ENCODE peak calls at places on chromosomes 3 and 15, in seven cellular contexts. B is ovary, I is lung, P is GM23338, A is testis, X is SK-N-MC, M is HCT116. J is an unnamed sample.
A peak's percentile ranks its signal among the peaks of the same experiment; 100 is the strongest.

GRCh38 chr3:30680789-30681188 is 74.4 kb downstream of the TGFBR2 start:
- DNase-seq in B (peak; percentile 44), I (no peak), P (no peak), A (no peak), X (no peak), M (no peak), J (no peak)

GRCh38 chr3:172987268-172987667 is 153.8 kb downstream of the SPATA16 start:
- DNase-seq in B (no peak), I (no peak), P (peak; percentile 79), A (peak; percentile 23), X (no peak), M (peak; percentile 26), J (no peak)

GRCh38 chr3:9014189-9014588 is 50.9 kb upstream of the RAD18 start:
- DNase-seq in B (no peak), I (no peak), P (no peak), A (no peak), X (no peak), M (no peak), J (no peak)

GRCh38 chr3:58638586-58638985 is 28.0 kb downstream of the FAM3D start:
- DNase-seq in B (no peak), I (no peak), P (no peak), A (no peak), X (no peak), M (no peak), J (no peak)

GRCh38 chr3:176964656-176965055 is 232.6 kb downstream of the TBL1XR1 start:
- DNase-seq in B (no peak), I (no peak), P (no peak), A (no peak), X (no peak), M (no peak), J (no peak)

GRCh38 chr15:62110000-62110851 is 43.4 kb downstream of the C2CD4A start:
- DNase-seq in B (no peak), I (no peak), P (no peak), A (no peak), X (no peak), M (no peak), J (no peak)

GRCh38 chr15:58546066-58546591 is 114.3 kb downstream of the LIPC start:
- DNase-seq in B (no peak), I (no peak), P (no peak), A (no peak), X (no peak), M (no peak), J (no peak)

GRCh38 chr3:126537730-126538281 is 13.9 kb downstream of the CHST13 start:
- DNase-seq in B (peak; percentile 10), I (no peak), P (no peak), A (no peak), X (no peak), M (no peak), J (peak; percentile 25)

GRCh38 chr15:39504812-39505211 is 76.1 kb upstream of the THBS1 start:
- DNase-seq in B (no peak), I (no peak), P (no peak), A (no peak), X (no peak), M (no peak), J (no peak)

GRCh38 chr3:20055020-20055775 is 15.0 kb downstream of the KAT2B start:
- DNase-seq in B (no peak), I (no peak), P (peak; percentile 22), A (no peak), X (no peak), M (no peak), J (no peak)

GRCh38 chr3:39101022-39101689 is 6.3 kb downstream of the GORASP1 start:
- DNase-seq in B (no peak), I (no peak), P (peak; percentile 77), A (no peak), X (no peak), M (no peak), J (no peak)

GRCh38 chr15:19944261-19944888 is 597.2 kb downstream of the GOLGA6L6 start:
- DNase-seq in B (no peak), I (no peak), P (no peak), A (no peak), X (no peak), M (no peak), J (no peak)
- H3K4me3 ChIP-seq in B (no peak overlapping the region), I (no peak overlapping the region), P (no peak overlapping the region), A (peak overlapping the region; percentile 51), X (no peak overlapping the region), M (no peak overlapping the region), J (no peak overlapping the region)

DNA sequence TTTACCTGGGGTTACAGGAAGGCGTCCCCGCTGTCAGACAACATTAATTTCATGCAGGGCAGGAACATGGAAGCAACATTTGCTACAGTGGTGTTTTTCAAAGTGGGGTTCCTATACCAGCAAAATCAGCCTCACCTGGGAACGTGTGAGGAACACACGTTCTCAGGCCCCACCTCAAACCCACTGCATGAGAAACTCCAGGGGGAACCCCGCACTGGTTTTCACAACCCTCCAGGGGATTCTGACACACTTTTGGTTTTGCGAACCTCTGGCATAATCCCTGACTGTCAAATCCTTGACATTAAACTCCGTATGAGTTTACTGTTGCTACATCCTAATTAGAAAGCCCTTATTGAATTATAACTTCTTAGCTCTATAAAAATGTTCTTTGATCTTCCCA is 127.7 kb downstream of the LRRK1 start:
- DNase-seq in B (peak; percentile 9), I (peak; percentile 15), P (no peak), A (peak; percentile 11), X (no peak), M (no peak), J (no peak)
- H3K27ac ChIP-seq in B (no peak overlapping the region), I (no peak overlapping the region), P (no peak overlapping the region), A (no peak overlapping the region), X (no peak overlapping the region), M (no peak overlapping the region), J (no peak overlapping the region)

GRCh38 chr3:122705379-122705778 is 24.7 kb downstream of the PARP14 start:
- DNase-seq in B (no peak), I (no peak), P (no peak), A (no peak), X (no peak), M (no peak), J (no peak)
- H3K36me3 ChIP-seq in B (no peaks in the 10 kb centered on the region), I (peaks cover 27% of the 10 kb centered on the region), P (no peaks in the 10 kb centered on the region), A (no peaks in the 10 kb centered on the region), X (no peaks in the 10 kb centered on the region), M (no peaks in the 10 kb centered on the region), J (peaks cover 34% of the 10 kb centered on the region)

DNA sequence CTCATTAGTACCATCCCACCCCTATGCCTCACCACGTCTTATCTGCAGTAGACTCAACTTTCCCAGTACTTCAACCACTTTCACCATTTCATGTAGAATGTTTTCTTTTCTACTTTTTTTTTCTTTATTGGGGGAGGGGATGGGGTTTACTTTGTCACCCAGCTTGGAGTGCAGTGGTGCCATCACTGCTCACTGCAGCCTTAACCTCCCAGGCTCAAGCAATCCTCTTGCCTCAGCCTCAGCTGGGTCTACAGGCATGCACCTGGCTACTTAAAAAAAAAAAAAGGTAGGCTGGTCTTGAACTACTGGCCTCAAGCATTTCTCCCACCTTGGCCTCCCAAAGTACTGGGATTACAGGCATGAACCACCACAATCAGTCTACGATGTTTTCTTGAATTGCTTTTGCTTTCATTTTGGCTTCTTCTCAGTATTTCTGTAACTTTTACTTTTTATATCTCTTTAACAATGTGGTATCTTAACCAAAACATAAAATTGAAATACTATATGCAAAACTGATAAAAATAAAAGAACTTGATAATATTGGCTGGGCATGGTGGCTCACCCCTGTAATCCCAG is 44.9 kb upstream of the CHL1 start:
- DNase-seq in B (no peak), I (no peak), P (no peak), A (no peak), X (no peak), M (no peak), J (no peak)
- H3K4me3 ChIP-seq in B (no peak overlapping the region), I (no peak overlapping the region), P (no peak overlapping the region), A (no peak overlapping the region), X (no peak overlapping the region), M (no peak overlapping the region), J (no peak overlapping the region)

DNA sequence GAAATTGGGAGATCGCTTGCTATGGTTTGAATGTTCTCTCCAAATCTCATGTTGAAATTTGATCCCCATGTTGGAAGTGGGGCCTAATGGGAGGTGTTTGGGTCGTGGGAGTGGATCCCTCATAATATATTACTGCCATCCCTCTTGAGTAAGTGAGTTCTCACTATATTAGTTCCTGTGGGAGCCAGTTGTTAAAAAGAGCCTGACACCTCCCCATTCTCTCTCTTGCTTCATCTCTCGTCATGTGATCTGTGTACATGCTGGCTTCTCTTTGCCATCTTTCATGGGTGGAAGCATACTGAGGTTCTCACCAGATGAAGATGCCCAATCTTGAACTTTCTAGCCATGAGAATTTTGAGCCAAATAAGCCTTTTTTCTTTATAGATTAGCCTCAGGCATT is 43.0 kb upstream of the IL20RB start:
- DNase-seq in B (no peak), I (no peak), P (no peak), A (no peak), X (no peak), M (no peak), J (no peak)
- H3K27ac ChIP-seq in B (no peak overlapping the region), I (no peak overlapping the region), P (no peak overlapping the region), A (no peak overlapping the region), X (no peak overlapping the region), M (no peak overlapping the region), J (no peak overlapping the region)

GRCh38 chr15:64398575-64398974 is 10.9 kb downstream of the TRIP4 start:
- DNase-seq in B (no peak), I (no peak), P (no peak), A (no peak), X (no peak), M (no peak), J (no peak)

GRCh38 chr15:64396790-64397189 is 9.2 kb downstream of the TRIP4 start:
- DNase-seq in B (no peak), I (no peak), P (no peak), A (no peak), X (no peak), M (no peak), J (no peak)

GRCh38 chr15:64400583-64400982 is 12.9 kb downstream of the TRIP4 start:
- DNase-seq in B (no peak), I (no peak), P (no peak), A (no peak), X (no peak), M (no peak), J (no peak)
- H3K36me3 ChIP-seq in B (no peaks in the 10 kb centered on the region), I (peaks cover 22% of the 10 kb centered on the region), P (peaks cover 15% of the 10 kb centered on the region), A (no peaks in the 10 kb centered on the region), X (peaks cover 22% of the 10 kb centered on the region), M (peaks cover 19% of the 10 kb centered on the region), J (peaks cover 98% of the 10 kb centered on the region)

GRCh38 chr3:66539466-66539989 is 38.7 kb upstream of the LRIG1 start:
- DNase-seq in B (no peak), I (no peak), P (no peak), A (no peak), X (peak; percentile 69), M (no peak), J (no peak)
- H3K4me3 ChIP-seq in B (no peak overlapping the region), I (no peak overlapping the region), P (no peak overlapping the region), A (no peak overlapping the region), X (peak overlapping the region; percentile 36), M (no peak overlapping the region), J (no peak overlapping the region)